ENCODE peak calls at places on chromosomes 1 and 21, in eight cellular contexts. L is ovary, O is stomach, J is GM23248, I is PC-3, N is cardiac muscle cell, M is esophagus squamous epithelium, X is IMR-90. P is an unnamed sample.

GRCh38 chr1:203129501-203130231 is 2.1 kb downstream of the ADORA1 start:
- DNase-seq in N (no peak), I (no peak), O (peak; percentile 83), J (peak; percentile 11), X (no peak), L (peak; percentile 44), M (no peak), P (no peak)

GRCh38 chr21:41124626-41125240 is 43.2 kb upstream of the BACE2 start:
- DNase-seq in N (no peak), M (no peak), X (no peak), I (no peak), J (peak; percentile 30), L (no peak), O (no peak), P (no peak)

GRCh38 chr1:110408488-110408887 is 994 bp upstream of the LAMTOR5 start:
- DNase-seq in X (no peak), I (peak; percentile 58), O (no peak), N (no peak), L (no peak), J (peak; percentile 23), M (no peak), P (no peak)

GRCh38 chr1:234699795-234700665 is 90.1 kb upstream of the IRF2BP2 start:
- DNase-seq in J (peak; percentile 87), O (no peak), M (no peak), L (no peak), N (peak; percentile 55), I (no peak), X (peak; percentile 74), P (peak; percentile 60)

GRCh38 chr1:111571987-111572386 is 47.6 kb upstream of the RAP1A start:
- DNase-seq in N (peak; percentile 67), M (no peak), O (no peak), L (no peak), X (peak; percentile 77), J (peak; percentile 75), I (no peak), P (no peak)

GRCh38 chr1:204499511-204500468 is 5.2 kb upstream of the PIK3C2B start:
- DNase-seq in O (no peak), N (no peak), I (no peak), L (no peak), X (no peak), J (no peak), M (no peak), P (no peak)

GRCh38 chr21:43348801-43349261 is 78.1 kb downstream of the SIK1 start:
- DNase-seq in L (no peak), J (no peak), O (no peak), X (no peak), N (peak; percentile 63), I (no peak), M (no peak), P (no peak)

GRCh38 chr21:38669186-38669585 is 136.5 kb upstream of the ETS2 start:
- DNase-seq in N (peak; percentile 60), O (no peak), L (no peak), X (peak; percentile 30), J (peak; percentile 66), M (no peak), I (peak; percentile 56), P (no peak)

GRCh38 chr1:216630532-216630931 is 92.7 kb downstream of the ESRRG start:
- DNase-seq in O (no peak), N (no peak), X (no peak), J (no peak), M (no peak), L (no peak), I (no peak), P (no peak)

GRCh38 chr1:243585982-243586381 is 264.1 kb downstream of the AKT3 start:
- DNase-seq in M (no peak), I (no peak), L (no peak), X (no peak), O (no peak), J (no peak), N (no peak), P (no peak)

GRCh38 chr1:52825868-52826267 is 16.7 kb upstream of the ZYG11A start:
- DNase-seq in J (peak; percentile 24), N (peak; percentile 32), I (peak; percentile 57), X (peak; percentile 34), O (no peak), M (no peak), L (no peak), P (no peak)

GRCh38 chr1:39701092-39701460 is 9.8 kb upstream of the HPCAL4 start:
- DNase-seq in L (peak; percentile 93), O (peak; percentile 75), I (peak; percentile 8), X (peak; percentile 56), N (peak; percentile 93), J (peak; percentile 33), M (no peak), P (no peak)

GRCh38 chr21:44434936-44435635 is 20.2 kb upstream of the LRRC3 start:
- DNase-seq in J (no peak), L (no peak), N (no peak), X (no peak), M (no peak), O (no peak), I (no peak), P (peak; percentile 34)

GRCh38 chr1:165773324-165773965 is 4.8 kb upstream of the TMCO1 start:
- DNase-seq in I (peak; percentile 92), J (peak; percentile 92), O (no peak), L (no peak), N (peak; percentile 30), X (peak; percentile 89), M (no peak), P (no peak)

GRCh38 chr1:208231929-208232360 is 12.2 kb downstream of the PLXNA2 start:
- DNase-seq in M (no peak), I (peak; percentile 86), L (no peak), O (no peak), J (peak; percentile 36), N (peak; percentile 61), X (peak; percentile 87), P (no peak)

GRCh38 chr1:28718601-28719331 is 18.0 kb upstream of the YTHDF2 start:
- DNase-seq in J (peak; percentile 71), M (no peak), X (peak; percentile 67), N (peak; percentile 59), O (no peak), I (no peak), L (no peak), P (no peak)

GRCh38 chr1:111563619-111564018 is 56.0 kb upstream of the RAP1A start:
- DNase-seq in L (no peak), I (peak; percentile 81), J (peak; percentile 87), X (peak; percentile 90), O (no peak), M (no peak), N (peak; percentile 60), P (no peak)

GRCh38 chr1:46065405-46065804 is 67.0 kb downstream of the PIK3R3 start:
- DNase-seq in J (no peak), I (no peak), L (no peak), M (no peak), X (no peak), N (no peak), O (no peak), P (no peak)

DNA sequence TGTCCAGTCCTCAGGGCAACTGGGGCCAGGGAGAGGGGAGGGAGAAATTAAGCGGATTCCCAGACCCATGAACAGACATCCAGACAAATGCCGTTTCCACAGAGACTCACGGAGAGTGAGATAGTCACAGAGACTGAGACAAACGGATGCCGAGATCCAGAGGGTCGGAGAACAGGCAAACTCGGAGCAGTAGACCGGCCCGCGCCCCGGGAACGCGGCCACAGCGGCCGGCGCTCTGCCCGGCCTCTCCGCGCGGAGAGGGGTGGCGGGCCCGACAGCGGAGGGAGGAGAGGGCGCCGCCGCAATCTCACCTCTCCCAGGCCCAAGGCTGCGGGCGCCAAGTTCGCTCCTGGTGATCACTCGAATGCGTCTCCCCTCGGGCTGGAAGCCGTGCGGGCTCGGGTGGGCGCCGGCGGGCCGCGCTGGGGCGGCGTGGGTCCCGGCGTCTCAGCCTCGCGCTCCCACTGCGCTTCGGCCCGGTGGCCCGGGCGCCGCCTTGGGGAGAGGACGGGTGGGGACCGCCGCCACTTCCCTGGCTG is 796 bp upstream of the FOXD2 start:
- DNase-seq in L (peak; percentile 39), M (no peak), O (no peak), I (peak; percentile 24), X (peak; percentile 29), J (peak; percentile 65), N (peak; percentile 40), P (no peak)
- H3K4me3 ChIP-seq in L (peak overlapping the region; percentile 65), M (peak overlapping the region; percentile 78), O (peak overlapping the region; percentile 52), I (peak overlapping the region; percentile 77), X (peak overlapping the region; percentile 74), J (peak overlapping the region; percentile 83), N (peak overlapping the region; percentile 63), P (peak overlapping the region; percentile 91)

GRCh38 chr1:24366707-24367106 is 46.9 kb downstream of the STPG1 start:
- DNase-seq in N (no peak), L (no peak), I (no peak), O (no peak), M (no peak), J (no peak), X (no peak), P (no peak)

GRCh38 chr1:24364975-24365678 is 46.0 kb downstream of the GRHL3 start:
- DNase-seq in I (peak; percentile 97), M (no peak), O (no peak), X (peak; percentile 95), N (peak; percentile 74), L (no peak), J (peak; percentile 98), P (no peak)

GRCh38 chr1:24363994-24364393 is 44.8 kb downstream of the GRHL3 start:
- DNase-seq in J (no peak), N (no peak), I (no peak), O (no peak), M (no peak), L (no peak), X (no peak), P (no peak)

GRCh38 chr1:24362982-24363614 is 43.9 kb downstream of the GRHL3 start:
- DNase-seq in J (peak; percentile 97), X (peak; percentile 94), O (no peak), I (peak; percentile 76), L (no peak), N (peak; percentile 86), M (no peak), P (no peak)

GRCh38 chr1:24364605-24364974 is 45.4 kb downstream of the GRHL3 start:
- DNase-seq in J (peak; percentile 42), N (no peak), L (no peak), M (no peak), X (no peak), O (no peak), I (peak; percentile 76), P (no peak)
- H3K4me3 ChIP-seq in J (no peak overlapping the region), N (no peak overlapping the region), L (no peak overlapping the region), M (no peak overlapping the region), X (no peak overlapping the region), O (no peak overlapping the region), I (peak overlapping the region; percentile 38), P (no peak overlapping the region)

DNA sequence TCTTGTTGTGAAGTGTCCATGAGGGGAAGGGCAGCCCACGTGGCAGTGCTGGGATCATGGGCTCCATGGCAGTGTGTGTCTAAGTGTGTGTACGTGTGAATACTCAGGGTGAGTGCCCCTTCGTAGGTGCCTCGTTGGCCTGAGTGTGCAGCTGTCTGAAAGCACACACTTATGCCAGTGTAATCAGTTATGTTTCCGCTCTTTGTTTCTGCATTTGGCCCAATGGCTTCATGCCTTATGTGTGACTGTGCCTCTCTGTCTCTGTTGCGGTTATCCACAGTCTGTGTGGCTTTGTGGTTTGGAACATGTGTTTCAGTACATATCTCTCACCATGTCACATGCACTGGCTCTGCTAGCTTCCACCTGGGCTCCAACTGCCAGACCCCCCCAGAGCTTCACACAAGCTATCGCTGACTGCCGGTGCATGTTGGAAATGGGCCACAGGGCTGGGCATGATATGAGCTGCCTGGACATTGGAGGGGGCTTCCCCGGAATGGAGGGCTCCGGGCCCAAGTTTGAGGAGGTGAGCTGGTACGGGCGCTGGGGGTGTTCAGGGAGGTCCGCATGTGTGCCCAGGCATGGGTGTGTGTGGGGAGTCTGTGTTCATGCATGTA is 70.3 kb upstream of the TINAGL1 start:
- DNase-seq in O (no peak), X (peak; percentile 84), N (peak; percentile 71), L (no peak), M (no peak), J (peak; percentile 86), I (peak; percentile 44), P (no peak)
- H3K4me3 ChIP-seq in O (no peak overlapping the region), X (no peak overlapping the region), N (no peak overlapping the region), L (no peak overlapping the region), M (no peak overlapping the region), J (no peak overlapping the region), I (no peak overlapping the region), P (no peak overlapping the region)

GRCh38 chr1:168089979-168090337 is 46.8 kb downstream of the GPR161 start:
- DNase-seq in L (no peak), M (no peak), I (no peak), X (no peak), J (no peak), O (no peak), N (no peak), P (no peak)
- H3K4me3 ChIP-seq in L (no peak overlapping the region), M (no peak overlapping the region), I (no peak overlapping the region), X (no peak overlapping the region), J (no peak overlapping the region), O (no peak overlapping the region), N (no peak overlapping the region), P (no peak overlapping the region)

P was measured in Peyer's patch.